ENCODE peak calls at places on chromosome 18, in ten cellular contexts. N, M, B, Q, S, E, O, X, U and G are unnamed samples.

GRCh38 chr18:10035306-10035991 is 121.6 kb downstream of the VAPA start:
- DNase-seq in N (no peak), M (peak; percentile 94), B (peak; percentile 56), Q (no peak), S (no peak), E (no peak), O (peak; percentile 32), X (no peak), U (no peak), G (no peak)

GRCh38 chr18:11857177-11857887 is 6.1 kb downstream of the CHMP1B start:
- DNase-seq in N (peak; percentile 61), M (peak; percentile 100), B (no peak), Q (peak; percentile 87), S (peak; percentile 97), E (peak; percentile 90), O (peak; percentile 98), X (no peak), U (peak; percentile 95), G (no peak)

GRCh38 chr18:48833701-48834394 is 116.9 kb downstream of the SMAD7 start:
- DNase-seq in N (peak; percentile 23), M (no peak), B (no peak), Q (no peak), S (peak; percentile 12), E (no peak), O (peak; percentile 69), X (peak; percentile 7), U (no peak), G (no peak)

GRCh38 chr18:8389391-8390340 is 219.6 kb upstream of the RAB12 start:
- DNase-seq in N (peak; percentile 80), M (peak; percentile 73), B (no peak), Q (peak; percentile 87), S (peak; percentile 55), E (peak; percentile 65), O (peak; percentile 77), X (peak; percentile 88), U (peak; percentile 53), G (peak; percentile 78)

GRCh38 chr18:670456-670996 is 13.1 kb downstream of the TYMS start:
- DNase-seq in N (no peak), M (no peak), B (no peak), Q (no peak), S (no peak), E (no peak), O (no peak), X (no peak), U (no peak), G (no peak)

GRCh38 chr18:22551536-22552151 is 133.9 kb upstream of the CTAGE1 start:
- DNase-seq in N (no peak), M (peak; percentile 99), B (no peak), Q (no peak), S (no peak), E (no peak), O (peak; percentile 90), X (no peak), U (peak; percentile 27), G (no peak)

GRCh38 chr18:35732652-35733051 is 151.1 kb downstream of the GALNT1 start:
- DNase-seq in N (no peak), M (no peak), B (no peak), Q (no peak), S (no peak), E (no peak), O (no peak), X (no peak), U (no peak), G (no peak)

GRCh38 chr18:47215554-47216138 is 35.8 kb downstream of the SKOR2 start:
- DNase-seq in N (no peak), M (peak; percentile 63), B (no peak), Q (peak; percentile 61), S (no peak), E (no peak), O (peak; percentile 61), X (peak; percentile 30), U (peak; percentile 55), G (no peak)

GRCh38 chr18:11570073-11570588 is 39.3 kb upstream of the SLC35G4 start:
- DNase-seq in N (peak; percentile 47), M (no peak), B (no peak), Q (no peak), S (no peak), E (no peak), O (no peak), X (peak; percentile 20), U (no peak), G (no peak)

GRCh38 chr18:77899972-77900754 is 650.5 kb downstream of the GALR1 start:
- DNase-seq in N (peak; percentile 81), M (peak; percentile 2), B (no peak), Q (peak; percentile 81), S (no peak), E (no peak), O (no peak), X (peak; percentile 70), U (no peak), G (peak; percentile 52)

GRCh38 chr18:28657836-28658410 is 481.0 kb upstream of the CDH2 start:
- DNase-seq in N (no peak), M (peak; percentile 92), B (no peak), Q (no peak), S (no peak), E (no peak), O (no peak), X (no peak), U (no peak), G (no peak)

GRCh38 chr18:38007931-38008330 is 442.3 kb upstream of the CELF4 start:
- DNase-seq in N (no peak), M (peak; percentile 39), B (no peak), Q (no peak), S (no peak), E (no peak), O (no peak), X (no peak), U (no peak), G (no peak)

GRCh38 chr18:944440-944839 is 39.8 kb downstream of the ADCYAP1 start:
- DNase-seq in N (no peak), M (peak; percentile 55), B (no peak), Q (no peak), S (no peak), E (no peak), O (peak; percentile 73), X (no peak), U (no peak), G (no peak)

GRCh38 chr18:52570975-52571374 is 231.0 kb downstream of the DCC start:
- DNase-seq in N (no peak), M (no peak), B (no peak), Q (no peak), S (no peak), E (no peak), O (no peak), X (no peak), U (no peak), G (no peak)

GRCh38 chr18:45839415-45840395 is 14.2 kb downstream of the SIGLEC15 start:
- DNase-seq in N (peak; percentile 72), M (peak; percentile 71), B (peak; percentile 57), Q (peak; percentile 66), S (no peak), E (no peak), O (peak; percentile 71), X (peak; percentile 56), U (peak; percentile 10), G (no peak)

GRCh38 chr18:267688-268552 is at the start of gene THOC1:
- DNase-seq in N (peak; percentile 92), M (peak; percentile 88), B (peak; percentile 85), Q (peak; percentile 95), S (peak; percentile 83), E (peak; percentile 96), O (peak; percentile 90), X (peak; percentile 95), U (peak; percentile 60), G (peak; percentile 92)

GRCh38 chr18:40006553-40007073 is 1948.4 kb upstream of the PIK3C3 start:
- DNase-seq in N (peak; percentile 35), M (no peak), B (no peak), Q (peak; percentile 7), S (no peak), E (no peak), O (peak; percentile 28), X (no peak), U (no peak), G (no peak)

GRCh38 chr18:69757733-69758132 is 189.9 kb downstream of the CD226 start:
- DNase-seq in N (peak; percentile 43), M (peak; percentile 20), B (no peak), Q (no peak), S (no peak), E (no peak), O (no peak), X (no peak), U (no peak), G (no peak)
- TF ChIP-seq CTCF in N (peak; percentile 28), M (no peak), B (no peak), Q (no peak), S (no peak), E (no peak), O (no peak), X (no peak), U (no peak), G (no peak)

GRCh38 chr18:34658101-34658500 is 52.0 kb upstream of the DTNA start:
- DNase-seq in N (no peak), M (no peak), B (no peak), Q (no peak), S (no peak), E (no peak), O (no peak), X (no peak), U (no peak), G (no peak)
- TF ChIP-seq CTCF in N (no peak), M (no peak), B (no peak), Q (no peak), S (no peak), E (no peak), O (no peak), X (no peak), U (no peak), G (no peak)

GRCh38 chr18:74243127-74243526 is 48.6 kb downstream of the CYB5A start:
- DNase-seq in N (no peak), M (no peak), B (no peak), Q (no peak), S (no peak), E (no peak), O (no peak), X (no peak), U (no peak), G (no peak)

GRCh38 chr18:74241426-74241825 is 50.3 kb downstream of the CYB5A start:
- DNase-seq in N (no peak), M (no peak), B (no peak), Q (no peak), S (no peak), E (no peak), O (no peak), X (no peak), U (no peak), G (no peak)

GRCh38 chr18:74244554-74244953 is 47.2 kb downstream of the CYB5A start:
- DNase-seq in N (no peak), M (peak; percentile 54), B (no peak), Q (no peak), S (no peak), E (no peak), O (no peak), X (no peak), U (no peak), G (no peak)

GRCh38 chr18:74241970-74242369 is 49.8 kb downstream of the CYB5A start:
- DNase-seq in N (no peak), M (no peak), B (no peak), Q (no peak), S (no peak), E (no peak), O (no peak), X (no peak), U (no peak), G (no peak)

GRCh38 chr18:74242451-74243096 is 49.2 kb downstream of the CYB5A start:
- DNase-seq in N (no peak), M (no peak), B (no peak), Q (peak; percentile 23), S (no peak), E (no peak), O (no peak), X (no peak), U (no peak), G (no peak)
- TF ChIP-seq CTCF in N (peak; percentile 41), M (no peak), B (no peak), Q (peak; percentile 14), S (no peak), E (peak; percentile 54), O (no peak), X (no peak), U (no peak), G (no peak)

GRCh38 chr18:57970356-57971095 is 73.5 kb upstream of the NEDD4L start:
- DNase-seq in N (peak; percentile 68), M (no peak), B (no peak), Q (no peak), S (no peak), E (no peak), O (peak; percentile 32), X (peak; percentile 76), U (peak; percentile 34), G (no peak)
- TF ChIP-seq CTCF in N (peak; percentile 84), M (peak; percentile 55), B (no peak), Q (peak; percentile 28), S (no peak), E (no peak), O (peak; percentile 36), X (peak; percentile 64), U (peak; percentile 94), G (peak; percentile 20)